ENCODE peak calls at places on chromosomes 1 and 21, in seven cellular contexts. P is transverse colon, N is stomach, D is sigmoid colon, F is upper lobe of right lung, V is tibial nerve, Z is breast epithelium. W is an unnamed sample. For H3K4me1, the result is how much of the 10 kb centered on the place peaks cover.

GRCh38 chr1:29643838-29644440 is 407.6 kb downstream of the PTPRU start:
- DNase-seq in P (no peak), N (no peak), D (no peak), F (no peak), V (no peak), Z (no peak), W (no peak)

GRCh38 chr1:11692899-11693590 is 1.5 kb downstream of the DRAXIN start:
- DNase-seq in P (peak), N (no peak), D (no peak), F (no peak), V (no peak), Z (no peak), W (peak)

GRCh38 chr21:25080706-25081495 is 526.4 kb downstream of the MRPL39 start:
- DNase-seq in P (no peak), N (no peak), D (no peak), F (no peak), V (no peak), Z (no peak), W (no peak)

GRCh38 chr1:226643167-226643566 is 94.6 kb downstream of the STUM start:
- DNase-seq in P (no peak), N (no peak), D (peak), F (peak), V (no peak), Z (no peak), W (peak)

GRCh38 chr1:10001016-10001665 is 4.1 kb downstream of the RBP7 start:
- DNase-seq in P (no peak), N (no peak), D (no peak), F (no peak), V (no peak), Z (no peak), W (no peak)

GRCh38 chr1:25766721-25767436 is 33.1 kb upstream of the SELENON start:
- DNase-seq in P (no peak), N (peak), D (no peak), F (no peak), V (no peak), Z (peak), W (no peak)

GRCh38 chr1:221837886-221838285 is 96.0 kb upstream of the DUSP10 start:
- DNase-seq in P (no peak), N (no peak), D (no peak), F (no peak), V (no peak), Z (no peak), W (no peak)

GRCh38 chr1:32886012-32886827 is at the start of gene HPCA:
- DNase-seq in P (peak), N (peak), D (no peak), F (peak), V (no peak), Z (peak), W (no peak)

GRCh38 chr1:211198111-211198510 is 61.1 kb upstream of the RCOR3 start:
- DNase-seq in P (no peak), N (no peak), D (no peak), F (no peak), V (no peak), Z (no peak), W (no peak)

GRCh38 chr1:150507912-150508864 is at the start of gene ECM1:
- DNase-seq in P (peak), N (peak), D (peak), F (no peak), V (peak), Z (no peak), W (no peak)

GRCh38 chr1:64150729-64151128 is 52.7 kb upstream of the UBE2U start:
- DNase-seq in P (no peak), N (no peak), D (no peak), F (no peak), V (no peak), Z (no peak), W (no peak)

GRCh38 chr1:201791775-201792166 is 37.2 kb upstream of the IPO9 start:
- DNase-seq in P (no peak), N (no peak), D (no peak), F (no peak), V (no peak), Z (no peak), W (no peak)

GRCh38 chr1:87392241-87393192 is 63.8 kb downstream of the LMO4 start:
- DNase-seq in P (no peak), N (no peak), D (no peak), F (no peak), V (no peak), Z (no peak), W (no peak)

GRCh38 chr1:162873671-162874666 is 13.0 kb upstream of the CCDC190 start:
- DNase-seq in P (no peak), N (no peak), D (no peak), F (no peak), V (no peak), Z (no peak), W (no peak)

GRCh38 chr1:208203848-208204609 is 40.2 kb downstream of the PLXNA2 start:
- DNase-seq in P (no peak), N (no peak), D (no peak), F (no peak), V (no peak), Z (no peak), W (no peak)

GRCh38 chr1:32200226-32201010 is at the start of gene CCDC28B:
- DNase-seq in P (peak), N (peak), D (peak), F (peak), V (peak), Z (no peak), W (peak)

GRCh38 chr21:35792569-35792968 is 267.8 kb downstream of the SETD4 start:
- DNase-seq in P (no peak), N (no peak), D (no peak), F (no peak), V (no peak), Z (no peak), W (no peak)

GRCh38 chr1:26923711-26924110 is 2.2 kb downstream of the NUDC start:
- DNase-seq in P (no peak), N (no peak), D (no peak), F (no peak), V (no peak), Z (no peak), W (no peak)

GRCh38 chr1:150544204-150544603 is 5.0 kb upstream of the ADAMTSL4 start:
- DNase-seq in P (no peak), N (no peak), D (no peak), F (no peak), V (no peak), Z (no peak), W (no peak)

GRCh38 chr1:33396188-33397124 is 34.4 kb downstream of the PHC2 start:
- DNase-seq in P (no peak), N (no peak), D (no peak), F (no peak), V (no peak), Z (no peak), W (no peak)

GRCh38 chr1:156122519-156123355 is 8.2 kb downstream of the LMNA start:
- DNase-seq in P (peak), N (peak), D (peak), F (peak), V (no peak), Z (peak), W (peak)

GRCh38 chr21:32406405-32406804 is 6.1 kb upstream of the EVA1C start:
- DNase-seq in P (peak), N (peak), D (no peak), F (no peak), V (no peak), Z (no peak), W (no peak)

GRCh38 chr21:28393279-28393678 is 599.4 kb downstream of the LTN1 start:
- DNase-seq in P (peak), N (peak), D (no peak), F (no peak), V (no peak), Z (no peak), W (no peak)

GRCh38 chr1:156191292-156191954 is 2.5 kb upstream of the SLC25A44 start:
- DNase-seq in P (no peak), N (no peak), D (no peak), F (no peak), V (no peak), Z (no peak), W (no peak)

GRCh38 chr1:46520063-46520911 is 30.7 kb downstream of the DMBX1 start:
- DNase-seq in P (no peak), N (no peak), D (no peak), F (peak), V (no peak), Z (no peak), W (no peak)

GRCh38 chr1:228352677-228353481 is 53.8 kb downstream of the TRIM11 start:
- DNase-seq in P (no peak), N (no peak), D (peak), F (no peak), V (no peak), Z (no peak), W (no peak)

GRCh38 chr1:172429324-172430127 is 9.0 kb downstream of the C1orf105 start:
- DNase-seq in P (peak), N (peak), D (no peak), F (no peak), V (no peak), Z (no peak), W (no peak)

GRCh38 chr21:17660449-17660848 is 47.7 kb upstream of the BTG3 start:
- DNase-seq in P (no peak), N (no peak), D (no peak), F (no peak), V (no peak), Z (no peak), W (no peak)

GRCh38 chr1:114979278-114979891 is 50.2 kb upstream of the TSHB start:
- DNase-seq in P (peak), N (peak), D (peak), F (no peak), V (peak), Z (peak), W (peak)

GRCh38 chr1:205633421-205633976 is 1.7 kb upstream of the ELK4 start:
- DNase-seq in P (no peak), N (no peak), D (no peak), F (no peak), V (no peak), Z (no peak), W (no peak)

GRCh38 chr1:196997428-196997827 is 20.1 kb downstream of the CFHR5 start:
- DNase-seq in P (no peak), N (no peak), D (no peak), F (no peak), V (no peak), Z (no peak), W (no peak)

GRCh38 chr1:215277537-215277936 is 195.0 kb downstream of the KCNK2 start:
- DNase-seq in P (no peak), N (no peak), D (no peak), F (no peak), V (no peak), Z (no peak), W (no peak)

GRCh38 chr1:215282557-215282956 is 200.0 kb downstream of the KCNK2 start:
- DNase-seq in P (no peak), N (no peak), D (no peak), F (no peak), V (no peak), Z (no peak), W (no peak)

GRCh38 chr1:215276582-215276981 is 194.0 kb downstream of the KCNK2 start:
- DNase-seq in P (no peak), N (no peak), D (no peak), F (no peak), V (no peak), Z (no peak), W (no peak)

GRCh38 chr1:215284966-215285365 is 202.4 kb downstream of the KCNK2 start:
- DNase-seq in P (no peak), N (no peak), D (no peak), F (no peak), V (no peak), Z (no peak), W (no peak)

GRCh38 chr1:215279682-215280081 is 197.1 kb downstream of the KCNK2 start:
- DNase-seq in P (no peak), N (no peak), D (no peak), F (no peak), V (no peak), Z (no peak), W (no peak)
- H3K4me3 ChIP-seq in P (no peak), N (no peak), D (no peak), F (no peak), V (no peak), Z (no peak), W (no peak)

GRCh38 chr1:173475564-173476196 is 1.5 kb upstream of the PRDX6 start:
- DNase-seq in P (peak), N (no peak), D (no peak), F (no peak), V (no peak), Z (no peak), W (no peak)
- H3K4me1 ChIP-seq in P (half or more), N (half or more), D (under half), F (under half), V (under half), Z (under half), W (under half)

GRCh38 chr1:118317836-118318614 is 133.0 kb upstream of the SPAG17 start:
- DNase-seq in P (no peak), N (no peak), D (no peak), F (no peak), V (no peak), Z (no peak), W (no peak)
- H3K27ac ChIP-seq in P (no peak), N (no peak), D (no peak), F (no peak), V (no peak), Z (no peak), W (no peak)

DNA sequence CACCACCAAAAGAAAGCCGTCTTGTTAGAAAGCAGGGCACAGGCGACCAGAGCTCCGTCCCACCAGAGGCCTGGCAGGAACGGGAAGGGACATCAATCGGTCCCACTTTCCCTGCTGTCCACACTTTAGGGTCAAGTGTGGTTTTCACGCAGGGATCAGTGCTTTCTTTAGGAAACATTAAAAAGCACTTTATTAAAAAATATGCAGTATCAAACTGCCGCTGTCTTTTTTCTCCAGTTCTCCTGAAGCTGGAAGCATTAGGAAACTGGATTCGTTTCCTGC is 437 bp downstream of the IFNLR1 start:
- DNase-seq in P (no peak), N (no peak), D (no peak), F (no peak), V (no peak), Z (no peak), W (no peak)
- H3K4me3 ChIP-seq in P (peak), N (peak), D (peak), F (peak), V (peak), Z (peak), W (peak)

GRCh38 chr1:187032982-187033705 is 204.4 kb downstream of the PLA2G4A start:
- DNase-seq in P (no peak), N (no peak), D (no peak), F (no peak), V (no peak), Z (no peak), W (no peak)
- H3K4me1 ChIP-seq in P (under half), N (under half), D (under half), F (under half), V (under half), Z (under half), W (under half)